ENCODE peak calls at places on chromosomes 1 and 21, in five cellular contexts. C is H54; Y is T follicular helper cell; S is stimulated activated CD4-positive, alpha-beta T cell treated with anti-CD3 and anti-CD28 coated beads, Interleukin-1b, Interleukin-23, amount 100 ng/mL, for 48 hours; G is stimulated activated CD8-positive, alpha-beta memory T cell treated with anti-CD3 and anti-CD28 coated beads, Interleukin-4, amount 100 ng/mL, for 1 hour. T is an unnamed sample.

GRCh38 chr1:8597455-8597854 is 220.0 kb downstream of the RERE start:
- DNase-seq in Y (no peak), S (no peak), G (no peak), C (no peak), T (no peak)

GRCh38 chr1:47031059-47031458 is 7.6 kb downstream of the CYP4X1 start:
- DNase-seq in Y (no peak), G (no peak), C (peak; percentile 30), S (no peak), T (no peak)

GRCh38 chr1:1435094-1435903 is at the start of gene VWA1:
- DNase-seq in G (peak; percentile 36), S (peak; percentile 65), Y (peak; percentile 30), C (no peak), T (no peak)

GRCh38 chr1:17207046-17207445 is 2.1 kb downstream of the PADI1 start:
- DNase-seq in Y (no peak), S (no peak), G (no peak), C (no peak), T (no peak)

GRCh38 chr1:156480411-156481192 is 20.0 kb downstream of the MEF2D start:
- DNase-seq in C (no peak), S (peak; percentile 74), Y (peak; percentile 74), G (peak; percentile 64), T (no peak)

GRCh38 chr1:155134858-155135415 is 715 bp upstream of the SLC50A1 start:
- DNase-seq in Y (no peak), S (peak; percentile 84), G (no peak), C (peak; percentile 91), T (peak; percentile 90)

GRCh38 chr1:164640673-164641352 is 81.8 kb downstream of the PBX1 start:
- DNase-seq in G (no peak), S (no peak), Y (no peak), C (no peak), T (no peak)

GRCh38 chr1:197911857-197912696 is 5.1 kb upstream of the LHX9 start:
- DNase-seq in C (no peak), Y (no peak), S (no peak), G (no peak), T (no peak)

GRCh38 chr1:12507631-12508030 is 110.4 kb downstream of the DHRS3 start:
- DNase-seq in S (no peak), C (no peak), G (no peak), Y (no peak), T (no peak)

GRCh38 chr1:193143285-193143684 is 21.5 kb downstream of the CDC73 start:
- DNase-seq in C (no peak), S (no peak), G (no peak), Y (no peak), T (no peak)

GRCh38 chr1:37372740-37373139 is 101.6 kb upstream of the ZC3H12A start:
- DNase-seq in S (no peak), G (no peak), Y (no peak), C (no peak), T (no peak)

GRCh38 chr1:236982380-236982779 is 21.9 kb downstream of the MT1HL1 start:
- DNase-seq in Y (no peak), G (no peak), C (no peak), S (no peak), T (no peak)

GRCh38 chr1:16980473-16981268 is at the start of gene MFAP2:
- DNase-seq in C (no peak), S (no peak), Y (no peak), G (no peak), T (no peak)

GRCh38 chr1:233112184-233113008 is 162.0 kb downstream of the NTPCR start:
- DNase-seq in G (no peak), C (no peak), Y (no peak), S (no peak), T (no peak)

GRCh38 chr1:8836228-8836627 is 18.8 kb upstream of the RERE start:
- DNase-seq in Y (no peak), G (no peak), C (no peak), S (no peak), T (no peak)

GRCh38 chr1:93614550-93615200 is 67.0 kb downstream of the BCAR3 start:
- DNase-seq in S (no peak), C (no peak), G (no peak), Y (no peak), T (peak; percentile 45)

GRCh38 chr1:63653971-63654370 is 60.8 kb downstream of the PGM1 start:
- DNase-seq in S (no peak), G (no peak), Y (no peak), C (no peak), T (no peak)

GRCh38 chr21:42353623-42354022 is 2.8 kb upstream of the TFF2 start:
- DNase-seq in Y (no peak), C (no peak), S (no peak), G (no peak), T (no peak)

GRCh38 chr1:66916320-66916719 is 8.3 kb downstream of the DNAI4 start:
- DNase-seq in C (no peak), Y (no peak), S (no peak), G (no peak), T (peak; percentile 35)

GRCh38 chr1:78280626-78281025 is 210.1 kb upstream of the PTGFR start:
- DNase-seq in Y (no peak), C (no peak), G (no peak), S (no peak), T (no peak)

GRCh38 chr1:40944326-40944725 is 35.2 kb upstream of the CTPS1 start:
- DNase-seq in C (no peak), Y (no peak), S (no peak), G (no peak), T (peak; percentile 63)

GRCh38 chr1:117093870-117094621 is 27.5 kb downstream of the TRIM45 start:
- DNase-seq in G (no peak), S (peak; percentile 33), Y (no peak), C (peak; percentile 34), T (no peak)

GRCh38 chr1:244092293-244093264 is 41.5 kb downstream of the ZBTB18 start:
- DNase-seq in Y (no peak), C (no peak), S (no peak), G (no peak), T (no peak)

GRCh38 chr1:87953732-87954344 is 625.2 kb downstream of the LMO4 start:
- DNase-seq in C (peak; percentile 10), S (peak; percentile 19), G (no peak), Y (peak; percentile 21), T (peak; percentile 55)

GRCh38 chr1:99580451-99580850 is 65.5 kb upstream of the PALMD start:
- DNase-seq in Y (no peak), S (no peak), C (no peak), G (no peak), T (no peak)

GRCh38 chr1:226690460-226690982 is 48.6 kb downstream of the ITPKB start:
- DNase-seq in C (no peak), Y (peak; percentile 68), S (peak; percentile 78), G (no peak), T (no peak)

GRCh38 chr1:67664048-67664447 is 21.0 kb upstream of the GADD45A start:
- DNase-seq in S (no peak), C (no peak), Y (no peak), G (no peak), T (peak; percentile 93)

GRCh38 chr1:215899901-215900300 is 332.8 kb downstream of the KCTD3 start:
- DNase-seq in C (no peak), Y (no peak), G (no peak), S (no peak), T (no peak)

GRCh38 chr1:45583264-45583665 is 576 bp upstream of the NASP start:
- DNase-seq in S (peak; percentile 95), C (peak; percentile 95), Y (peak; percentile 91), G (peak; percentile 78), T (peak; percentile 95)

GRCh38 chr1:39754906-39755504 is 16.1 kb downstream of the OXCT2 start:
- DNase-seq in C (no peak), S (no peak), G (no peak), Y (no peak), T (no peak)

GRCh38 chr21:27795418-27795817 is 828.5 kb upstream of the ADAMTS5 start:
- DNase-seq in S (no peak), Y (no peak), G (no peak), C (no peak), T (no peak)

GRCh38 chr1:226676381-226676780 is 62.7 kb downstream of the ITPKB start:
- DNase-seq in S (no peak), Y (no peak), C (no peak), G (no peak), T (no peak)

GRCh38 chr1:166479052-166479631 is 312.3 kb upstream of the FAM78B start:
- DNase-seq in C (no peak), G (no peak), S (peak; percentile 45), Y (peak; percentile 31), T (peak; percentile 30)

GRCh38 chr1:214492405-214493075 is 58.9 kb downstream of the PTPN14 start:
- DNase-seq in S (no peak), G (no peak), C (no peak), Y (no peak), T (no peak)

GRCh38 chr1:14516974-14517812 is 81.3 kb upstream of the KAZN start:
- DNase-seq in G (no peak), Y (no peak), C (peak; percentile 15), S (peak; percentile 3), T (no peak)

GRCh38 chr1:9922342-9922741 is 12.3 kb upstream of the CTNNBIP1 start:
- DNase-seq in S (no peak), G (no peak), C (no peak), Y (no peak), T (no peak)

GRCh38 chr1:224435999-224436398 is 1.4 kb upstream of the WDR26 start:
- DNase-seq in Y (no peak), G (no peak), S (no peak), C (no peak), T (no peak)

GRCh38 chr1:17668195-17668594 is 86.9 kb upstream of the ACTL8 start:
- DNase-seq in G (no peak), C (no peak), S (no peak), Y (no peak), T (no peak)